ENCODE peak calls at places on chromosomes 6 and 20, in ten cellular contexts. X is hepatocyte; P is iris pigment epithelial cell; C is WTC11; E is COR-L47; T is stimulated activated CD4-positive, alpha-beta T cell treated with anti-CD3 and anti-CD28 coated beads, Interleukin-1b, Interleukin-23, amount 100 ng/mL, for 4 hours; O is progenitor cell of endocrine pancreas; U is DMS79; I is foreskin fibroblast; Q is psoas muscle. H is an unnamed sample.

GRCh38 chr6:89071036-89071435 is 9.5 kb upstream of the PNRC1 start:
- DNase-seq in X (peak), P (no peak), C (no peak), E (no peak), T (no peak), O (no peak), U (no peak), I (no peak), Q (no peak), H (no peak)

GRCh38 chr20:2002365-2002764 is 8.5 kb upstream of the PDYN start:
- DNase-seq in X (no peak), P (no peak), C (no peak), E (no peak), T (no peak), O (no peak), U (no peak), I (no peak), Q (no peak), H (no peak)

GRCh38 chr6:157865249-157865648 is 42.2 kb downstream of the SNX9 start:
- DNase-seq in X (no peak), P (no peak), C (no peak), E (no peak), T (no peak), O (no peak), U (no peak), I (no peak), Q (no peak), H (no peak)

GRCh38 chr6:133726188-133726587 is 162.7 kb upstream of the TCF21 start:
- DNase-seq in X (no peak), P (no peak), C (no peak), E (no peak), T (no peak), O (no peak), U (no peak), I (no peak), Q (no peak), H (no peak)

GRCh38 chr20:53579266-53579580 is 14.4 kb downstream of the ZNF217 start:
- DNase-seq in X (no peak), P (no peak), C (no peak), E (no peak), T (no peak), O (no peak), U (no peak), I (no peak), Q (no peak), H (no peak)

GRCh38 chr6:83707829-83708545 is 914 bp downstream of the SNAP91 start:
- DNase-seq in X (peak), P (no peak), C (peak), E (peak), T (no peak), O (peak), U (no peak), I (peak), Q (no peak), H (no peak)

GRCh38 chr6:25369450-25370086 is 90.4 kb downstream of the CARMIL1 start:
- DNase-seq in X (peak), P (no peak), C (no peak), E (no peak), T (no peak), O (no peak), U (peak), I (no peak), Q (no peak), H (no peak)

GRCh38 chr6:113599444-113599843 is 257.7 kb upstream of the MARCKS start:
- DNase-seq in X (no peak), P (peak), C (no peak), E (no peak), T (no peak), O (no peak), U (peak), I (no peak), Q (no peak), H (no peak)

GRCh38 chr6:13787146-13787545 is 27.2 kb downstream of the MCUR1 start:
- DNase-seq in X (peak), P (peak), C (no peak), E (no peak), T (no peak), O (no peak), U (no peak), I (no peak), Q (no peak), H (no peak)

GRCh38 chr20:34820805-34821578 is 4.5 kb downstream of the NCOA6 start:
- DNase-seq in X (no peak), P (no peak), C (no peak), E (no peak), T (no peak), O (no peak), U (no peak), I (no peak), Q (no peak), H (no peak)

GRCh38 chr6:53199156-53199555 is 50.5 kb upstream of the GCM1 start:
- DNase-seq in X (no peak), P (no peak), C (no peak), E (no peak), T (no peak), O (no peak), U (no peak), I (no peak), Q (no peak), H (no peak)

GRCh38 chr6:1745814-1746213 is 136.1 kb downstream of the FOXC1 start:
- DNase-seq in X (no peak), P (no peak), C (no peak), E (peak), T (no peak), O (no peak), U (no peak), I (no peak), Q (no peak), H (no peak)

GRCh38 chr6:161242779-161243693 is 30.8 kb downstream of the AGPAT4 start:
- DNase-seq in X (no peak), P (no peak), C (peak), E (no peak), T (no peak), O (no peak), U (no peak), I (no peak), Q (peak), H (no peak)

GRCh38 chr6:129732034-129732433 is 22.1 kb upstream of the ARHGAP18 start:
- DNase-seq in X (no peak), P (no peak), C (no peak), E (no peak), T (no peak), O (no peak), U (no peak), I (no peak), Q (no peak), H (no peak)

GRCh38 chr20:34479627-34480026 is 36.6 kb upstream of the DYNLRB1 start:
- DNase-seq in X (no peak), P (no peak), C (no peak), E (no peak), T (no peak), O (no peak), U (no peak), I (no peak), Q (no peak), H (no peak)

GRCh38 chr6:71745525-71745924 is 140.8 kb upstream of the RIMS1 start:
- DNase-seq in X (no peak), P (no peak), C (no peak), E (no peak), T (no peak), O (no peak), U (no peak), I (no peak), Q (no peak), H (no peak)

GRCh38 chr6:80638222-80639055 is 532.0 kb downstream of the BCKDHB start:
- DNase-seq in X (peak), P (peak), C (no peak), E (peak), T (no peak), O (no peak), U (peak), I (peak), Q (peak), H (no peak)

GRCh38 chr6:18693923-18694322 is 306.8 kb downstream of the RNF144B start:
- DNase-seq in X (no peak), P (no peak), C (no peak), E (peak), T (no peak), O (no peak), U (no peak), I (no peak), Q (no peak), H (no peak)

GRCh38 chr20:50399003-50399916 is 110.9 kb upstream of the PTPN1 start:
- DNase-seq in X (peak), P (no peak), C (no peak), E (no peak), T (no peak), O (no peak), U (no peak), I (no peak), Q (peak), H (no peak)

GRCh38 chr6:133951227-133951626 is 1.8 kb upstream of the TBPL1 start:
- DNase-seq in X (no peak), P (no peak), C (no peak), E (no peak), T (no peak), O (no peak), U (no peak), I (no peak), Q (no peak), H (no peak)

GRCh38 chr20:44851545-44851944 is 34.0 kb upstream of the YWHAB start:
- DNase-seq in X (peak), P (no peak), C (no peak), E (no peak), T (no peak), O (no peak), U (no peak), I (no peak), Q (no peak), H (no peak)

GRCh38 chr6:163720005-163720404 is 305.5 kb downstream of the QKI start:
- DNase-seq in X (no peak), P (peak), C (no peak), E (no peak), T (no peak), O (no peak), U (no peak), I (no peak), Q (no peak), H (no peak)

H was measured in activated CD4-positive, alpha-beta T cell treated with anti-CD3 and anti-CD28 coated beads, Interleukin-2, amount 50 U/mL, for 24 hours.